ENCODE peak calls at places on chromosomes 2 and 18, in four cellular contexts. F is hippocampal formation, T is iris pigment epithelial cell, S is tibial artery. A is an unnamed sample.

GRCh38 chr2:229714736-229715541 is 584 bp upstream of the DNER start:
- DNase-seq in F (peak), T (peak), S (peak), A (peak)

GRCh38 chr18:80191907-80192652 is 55.2 kb downstream of the PARD6G start:
- DNase-seq in F (no peak), T (no peak), S (no peak), A (no peak)

GRCh38 chr2:48755473-48755872 is at the start of gene LHCGR:
- DNase-seq in F (no peak), T (peak), S (no peak), A (peak)

GRCh38 chr2:142031656-142032055 is 99.2 kb downstream of the LRP1B start:
- DNase-seq in F (no peak), T (no peak), S (no peak), A (no peak)

GRCh38 chr2:239189711-239190131 is 211.1 kb downstream of the HDAC4 start:
- DNase-seq in F (no peak), T (no peak), S (peak), A (no peak)

GRCh38 chr2:72573232-72573631 is 252.6 kb downstream of the EXOC6B start:
- DNase-seq in F (no peak), T (peak), S (no peak), A (peak)

GRCh38 chr2:47076586-47077441 is 78.3 kb downstream of the STPG4 start:
- DNase-seq in F (no peak), T (peak), S (peak), A (peak)

GRCh38 chr2:127052068-127052770 is 54.7 kb downstream of the BIN1 start:
- DNase-seq in F (no peak), T (no peak), S (peak), A (no peak)

GRCh38 chr2:241759091-241759807 is 17.4 kb upstream of the GAL3ST2 start:
- DNase-seq in F (no peak), T (no peak), S (no peak), A (no peak)

GRCh38 chr2:70553334-70553583 is 367 bp downstream of the TGFA start:
- DNase-seq in F (no peak), T (no peak), S (no peak), A (no peak)

GRCh38 chr2:70995227-70995729 is 605 bp upstream of the TEX261 start:
- DNase-seq in F (no peak), T (peak), S (no peak), A (peak)

GRCh38 chr18:57705861-57706590 is 84.4 kb upstream of the NARS1 start:
- DNase-seq in F (no peak), T (no peak), S (no peak), A (no peak)

GRCh38 chr2:11393711-11394236 is 49.3 kb upstream of the ROCK2 start:
- DNase-seq in F (no peak), T (peak), S (no peak), A (no peak)

GRCh38 chr2:219650426-219651248 is 23.2 kb downstream of the SLC4A3 start:
- DNase-seq in F (no peak), T (no peak), S (no peak), A (no peak)

GRCh38 chr2:46937457-46937856 is 21.9 kb upstream of the MCFD2 start:
- DNase-seq in F (no peak), T (peak), S (no peak), A (peak)

GRCh38 chr2:95270541-95271081 is 3.6 kb upstream of the PROM2 start:
- DNase-seq in F (no peak), T (no peak), S (no peak), A (no peak)

GRCh38 chr2:158457826-158458616 is 1.3 kb downstream of the PKP4 start:
- DNase-seq in F (peak), T (peak), S (peak), A (peak)

GRCh38 chr2:121028577-121028976 is 256.4 kb downstream of the TFCP2L1 start:
- DNase-seq in F (no peak), T (no peak), S (no peak), A (no peak)

A was measured in GM23248.